ENCODE peak calls at places on chromosomes 16 and 17, in seven cellular contexts. One of them, this sample, is unnamed.

GRCh38 chr17:76076100-76076764 is 1.7 kb downstream of the GALR2 start:
- DNase-seq in posterior vena cava: no peak
- DNase-seq in hepatocyte: no peak
- DNase-seq in adrenal gland: no peak
- DNase-seq in HCEC 1CT: no peak
- DNase-seq in NCI-H2029 treated with DMSO at 0.1 percent for 48 hours: no peak
- DNase-seq in GDM1: no peak
- DNase-seq in this sample: no peak

GRCh38 chr16:88350922-88351321 is 31.8 kb upstream of the ZNF469 start:
- DNase-seq in NCI-H2029 treated with DMSO at 0.1 percent for 48 hours: no peak
- DNase-seq in HCEC 1CT: no peak
- DNase-seq in hepatocyte: no peak
- DNase-seq in adrenal gland: no peak
- DNase-seq in posterior vena cava: peak
- DNase-seq in GDM1: no peak
- DNase-seq in this sample: no peak

GRCh38 chr17:77374170-77374936 is 233.6 kb downstream of the SEC14L1 start:
- DNase-seq in hepatocyte: peak
- DNase-seq in HCEC 1CT: peak
- DNase-seq in adrenal gland: peak
- DNase-seq in NCI-H2029 treated with DMSO at 0.1 percent for 48 hours: no peak
- DNase-seq in GDM1: peak
- DNase-seq in posterior vena cava: peak
- DNase-seq in this sample: no peak

GRCh38 chr17:28328325-28328724 is 6.9 kb downstream of the IFT20 start:
- DNase-seq in GDM1: no peak
- DNase-seq in NCI-H2029 treated with DMSO at 0.1 percent for 48 hours: no peak
- DNase-seq in hepatocyte: no peak
- DNase-seq in HCEC 1CT: peak
- DNase-seq in adrenal gland: no peak
- DNase-seq in posterior vena cava: peak
- DNase-seq in this sample: no peak

GRCh38 chr17:37090941-37091340 is 142.2 kb downstream of the AATF start:
- DNase-seq in HCEC 1CT: no peak
- DNase-seq in adrenal gland: no peak
- DNase-seq in GDM1: no peak
- DNase-seq in NCI-H2029 treated with DMSO at 0.1 percent for 48 hours: no peak
- DNase-seq in posterior vena cava: no peak
- DNase-seq in hepatocyte: no peak
- DNase-seq in this sample: no peak

GRCh38 chr17:72434581-72434980 is 313.8 kb downstream of the SOX9 start:
- DNase-seq in NCI-H2029 treated with DMSO at 0.1 percent for 48 hours: no peak
- DNase-seq in posterior vena cava: no peak
- DNase-seq in adrenal gland: no peak
- DNase-seq in hepatocyte: no peak
- DNase-seq in HCEC 1CT: no peak
- DNase-seq in GDM1: no peak
- DNase-seq in this sample: no peak

GRCh38 chr16:24580665-24581064 is 41.3 kb downstream of the RBBP6 start:
- DNase-seq in HCEC 1CT: peak
- DNase-seq in posterior vena cava: no peak
- DNase-seq in adrenal gland: no peak
- DNase-seq in GDM1: no peak
- DNase-seq in NCI-H2029 treated with DMSO at 0.1 percent for 48 hours: no peak
- DNase-seq in hepatocyte: peak
- DNase-seq in this sample: no peak

GRCh38 chr17:41672153-41672552 is 16.5 kb upstream of the EIF1 start:
- DNase-seq in HCEC 1CT: no peak
- DNase-seq in NCI-H2029 treated with DMSO at 0.1 percent for 48 hours: no peak
- DNase-seq in hepatocyte: no peak
- DNase-seq in GDM1: no peak
- DNase-seq in posterior vena cava: no peak
- DNase-seq in adrenal gland: no peak
- DNase-seq in this sample: no peak

GRCh38 chr17:39096435-39097158 is 54.8 kb downstream of the PLXDC1 start:
- DNase-seq in HCEC 1CT: no peak
- DNase-seq in GDM1: no peak
- DNase-seq in hepatocyte: no peak
- DNase-seq in posterior vena cava: no peak
- DNase-seq in adrenal gland: no peak
- DNase-seq in NCI-H2029 treated with DMSO at 0.1 percent for 48 hours: no peak
- DNase-seq in this sample: no peak

GRCh38 chr16:46743232-46743719 is 4.9 kb downstream of the MYLK3 start:
- DNase-seq in hepatocyte: no peak
- DNase-seq in GDM1: no peak
- DNase-seq in posterior vena cava: peak
- DNase-seq in HCEC 1CT: peak
- DNase-seq in NCI-H2029 treated with DMSO at 0.1 percent for 48 hours: no peak
- DNase-seq in adrenal gland: peak
- DNase-seq in this sample: no peak

GRCh38 chr17:49631496-49631895 is 46.4 kb downstream of the SPOP start:
- DNase-seq in NCI-H2029 treated with DMSO at 0.1 percent for 48 hours: no peak
- DNase-seq in hepatocyte: no peak
- DNase-seq in GDM1: no peak
- DNase-seq in adrenal gland: no peak
- DNase-seq in HCEC 1CT: no peak
- DNase-seq in posterior vena cava: no peak
- DNase-seq in this sample: no peak

GRCh38 chr16:20866161-20866772 is 33.9 kb downstream of the DCUN1D3 start:
- DNase-seq in hepatocyte: peak
- DNase-seq in GDM1: peak
- DNase-seq in posterior vena cava: peak
- DNase-seq in HCEC 1CT: peak
- DNase-seq in adrenal gland: peak
- DNase-seq in NCI-H2029 treated with DMSO at 0.1 percent for 48 hours: no peak
- DNase-seq in this sample: no peak

GRCh38 chr17:74738051-74738996 is 1.3 kb downstream of the RAB37 start:
- DNase-seq in hepatocyte: peak
- DNase-seq in NCI-H2029 treated with DMSO at 0.1 percent for 48 hours: no peak
- DNase-seq in HCEC 1CT: no peak
- DNase-seq in GDM1: peak
- DNase-seq in posterior vena cava: no peak
- DNase-seq in adrenal gland: no peak
- DNase-seq in this sample: no peak

GRCh38 chr17:35119370-35120185 is at the start of gene RAD51D:
- DNase-seq in posterior vena cava: peak
- DNase-seq in hepatocyte: peak
- DNase-seq in NCI-H2029 treated with DMSO at 0.1 percent for 48 hours: peak
- DNase-seq in HCEC 1CT: peak
- DNase-seq in adrenal gland: peak
- DNase-seq in GDM1: peak
- DNase-seq in this sample: peak

GRCh38 chr16:29974291-29975133 is 844 bp downstream of the TAOK2 start:
- DNase-seq in NCI-H2029 treated with DMSO at 0.1 percent for 48 hours: no peak
- DNase-seq in GDM1: no peak
- DNase-seq in hepatocyte: peak
- DNase-seq in posterior vena cava: peak
- DNase-seq in adrenal gland: peak
- DNase-seq in HCEC 1CT: no peak
- DNase-seq in this sample: no peak

GRCh38 chr17:68598545-68598961 is 2.6 kb downstream of the FAM20A start:
- DNase-seq in adrenal gland: no peak
- DNase-seq in hepatocyte: no peak
- DNase-seq in HCEC 1CT: no peak
- DNase-seq in posterior vena cava: no peak
- DNase-seq in GDM1: no peak
- DNase-seq in NCI-H2029 treated with DMSO at 0.1 percent for 48 hours: no peak
- DNase-seq in this sample: no peak

GRCh38 chr16:81463296-81463890 is 18.8 kb downstream of the CMIP start:
- DNase-seq in adrenal gland: no peak
- DNase-seq in hepatocyte: no peak
- DNase-seq in GDM1: no peak
- DNase-seq in NCI-H2029 treated with DMSO at 0.1 percent for 48 hours: no peak
- DNase-seq in HCEC 1CT: no peak
- DNase-seq in posterior vena cava: no peak
- DNase-seq in this sample: no peak

GRCh38 chr16:81821422-81822128 is 42.5 kb downstream of the PLCG2 start:
- DNase-seq in posterior vena cava: no peak
- DNase-seq in NCI-H2029 treated with DMSO at 0.1 percent for 48 hours: no peak
- DNase-seq in GDM1: no peak
- DNase-seq in hepatocyte: no peak
- DNase-seq in adrenal gland: no peak
- DNase-seq in HCEC 1CT: no peak
- DNase-seq in this sample: no peak

GRCh38 chr17:31537558-31537957 is 146.1 kb downstream of the RAB11FIP4 start:
- DNase-seq in GDM1: no peak
- DNase-seq in HCEC 1CT: no peak
- DNase-seq in adrenal gland: peak
- DNase-seq in posterior vena cava: no peak
- DNase-seq in NCI-H2029 treated with DMSO at 0.1 percent for 48 hours: peak
- DNase-seq in hepatocyte: no peak
- DNase-seq in this sample: no peak